ENCODE peak calls at places on chromosomes 7 and 10, in four cellular contexts. E, Q, L and G are unnamed samples.

GRCh38 chr10:88731296-88731695 is 25.2 kb downstream of the LIPK start:
- DNase-seq in E (peak), Q (no peak), L (no peak), G (no peak)

GRCh38 chr7:155145477-155146255 is 75.5 kb downstream of the HTR5A start:
- DNase-seq in E (no peak), Q (no peak), L (no peak), G (no peak)

GRCh38 chr10:45652511-45652910 is 20.1 kb downstream of the ZFAND4 start:
- DNase-seq in E (no peak), Q (no peak), L (no peak), G (no peak)

GRCh38 chr10:37478381-37478780 is 353.0 kb downstream of the ANKRD30A start:
- DNase-seq in E (no peak), Q (no peak), L (no peak), G (no peak)

GRCh38 chr10:31947144-31947926 is 18.7 kb upstream of the ARHGAP12 start:
- DNase-seq in E (no peak), Q (peak), L (no peak), G (no peak)

GRCh38 chr7:32879460-32879859 is 12.1 kb downstream of the KBTBD2 start:
- DNase-seq in E (no peak), Q (no peak), L (no peak), G (no peak)

GRCh38 chr10:50739618-50740350 is at the start of gene ASAH2B:
- DNase-seq in E (peak), Q (peak), L (peak), G (peak)

GRCh38 chr7:30842542-30843451 is 68.9 kb upstream of the AQP1 start:
- DNase-seq in E (no peak), Q (no peak), L (no peak), G (no peak)

GRCh38 chr10:77281719-77282118 is 355.9 kb downstream of the KCNMA1 start:
- DNase-seq in E (no peak), Q (no peak), L (no peak), G (no peak)

GRCh38 chr10:59036311-59037017 is 140.0 kb upstream of the PHYHIPL start:
- DNase-seq in E (no peak), Q (no peak), L (no peak), G (peak)

GRCh38 chr7:133510326-133511055 is 257.6 kb downstream of the EXOC4 start:
- DNase-seq in E (no peak), Q (no peak), L (no peak), G (no peak)

GRCh38 chr10:36621346-36621745 is 504.1 kb upstream of the ANKRD30A start:
- DNase-seq in E (no peak), Q (no peak), L (no peak), G (peak)

GRCh38 chr7:20021834-20022233 is 195.3 kb downstream of the MACC1 start:
- DNase-seq in E (no peak), Q (no peak), L (no peak), G (peak)

GRCh38 chr7:24932815-24933214 is 47.2 kb downstream of the OSBPL3 start:
- DNase-seq in E (no peak), Q (no peak), L (no peak), G (peak)

GRCh38 chr7:21454906-21455305 is 27.0 kb downstream of the SP4 start:
- DNase-seq in E (no peak), Q (no peak), L (no peak), G (no peak)

GRCh38 chr10:73408978-73409521 is 4.8 kb downstream of the ANXA7 start:
- DNase-seq in E (no peak), Q (no peak), L (no peak), G (no peak)

GRCh38 chr10:97071491-97071890 is 114.3 kb downstream of the SLIT1 start:
- DNase-seq in E (no peak), Q (no peak), L (no peak), G (no peak)

GRCh38 chr7:90828601-90829000 is 232.5 kb downstream of the CDK14 start:
- DNase-seq in E (no peak), Q (no peak), L (no peak), G (no peak)

GRCh38 chr7:107560898-107561516 is 2.7 kb downstream of the COG5 start:
- DNase-seq in E (no peak), Q (no peak), L (no peak), G (no peak)

GRCh38 chr10:133129854-133130495 is 30.0 kb upstream of the KNDC1 start:
- DNase-seq in E (no peak), Q (peak), L (no peak), G (no peak)

GRCh38 chr10:102773986-102774385 is 30.2 kb downstream of the WBP1L start:
- DNase-seq in E (no peak), Q (no peak), L (no peak), G (no peak)

GRCh38 chr7:50687575-50688261 is 95.0 kb downstream of the GRB10 start:
- DNase-seq in E (no peak), Q (no peak), L (no peak), G (no peak)

GRCh38 chr10:18699849-18700554 is 40.8 kb downstream of the ARL5B start:
- DNase-seq in E (no peak), Q (no peak), L (no peak), G (no peak)

GRCh38 chr7:106640368-106641141 is 20.4 kb downstream of the CCDC71L start:
- DNase-seq in E (no peak), Q (no peak), L (no peak), G (no peak)

GRCh38 chr10:109239371-109239770 is 683.9 kb downstream of the XPNPEP1 start:
- DNase-seq in E (no peak), Q (no peak), L (no peak), G (no peak)

GRCh38 chr7:98081351-98081750 is 25.3 kb upstream of the LMTK2 start:
- DNase-seq in E (no peak), Q (no peak), L (no peak), G (no peak)

GRCh38 chr10:80492875-80493413 is 38.8 kb downstream of the TSPAN14 start:
- DNase-seq in E (no peak), Q (no peak), L (no peak), G (no peak)
- H3K4me3 ChIP-seq in E (no peak), Q (no peak), L (no peak), G (no peak)

GRCh38 chr7:7972927-7973594 is 4.5 kb downstream of the GLCCI1 start:
- DNase-seq in E (no peak), Q (no peak), L (no peak), G (no peak)

GRCh38 chr7:7970113-7970619 is 1.6 kb downstream of the GLCCI1 start:
- DNase-seq in E (no peak), Q (no peak), L (no peak), G (no peak)

GRCh38 chr7:7970620-7971307 is 2.2 kb downstream of the GLCCI1 start:
- DNase-seq in E (no peak), Q (no peak), L (no peak), G (no peak)

GRCh38 chr7:7971308-7972040 is 2.9 kb downstream of the GLCCI1 start:
- DNase-seq in E (no peak), Q (no peak), L (no peak), G (no peak)

GRCh38 chr7:7972128-7972527 is 3.5 kb downstream of the GLCCI1 start:
- DNase-seq in E (no peak), Q (no peak), L (no peak), G (no peak)
- H3K4me3 ChIP-seq in E (peak), Q (no peak), L (peak), G (peak)

GRCh38 chr7:45000096-45001032 is at the start of gene CCM2:
- DNase-seq in E (peak), Q (peak), L (no peak), G (no peak)

GRCh38 chr7:44999245-45000095 is 531 bp upstream of the CCM2 start:
- DNase-seq in E (peak), Q (peak), L (peak), G (peak)

GRCh38 chr7:45001138-45001694 is 1.2 kb downstream of the CCM2 start:
- DNase-seq in E (no peak), Q (peak), L (no peak), G (no peak)

GRCh38 chr7:45003789-45004188 is 3.8 kb downstream of the CCM2 start:
- DNase-seq in E (no peak), Q (peak), L (no peak), G (no peak)

GRCh38 chr7:45001826-45002225 is 1.8 kb downstream of the CCM2 start:
- DNase-seq in E (no peak), Q (peak), L (no peak), G (no peak)
- H3K4me3 ChIP-seq in E (no peak), Q (no peak), L (peak), G (peak)

GRCh38 chr10:80461208-80462183 is 7.4 kb downstream of the TSPAN14 start:
- DNase-seq in E (no peak), Q (peak), L (no peak), G (no peak)

GRCh38 chr10:80462277-80462985 is 8.3 kb downstream of the TSPAN14 start:
- DNase-seq in E (no peak), Q (peak), L (no peak), G (no peak)

GRCh38 chr10:80458638-80459037 is 4.5 kb downstream of the TSPAN14 start:
- DNase-seq in E (no peak), Q (no peak), L (no peak), G (no peak)

GRCh38 chr10:80459047-80459865 is 5.1 kb downstream of the TSPAN14 start:
- DNase-seq in E (peak), Q (peak), L (no peak), G (no peak)

GRCh38 chr10:80460399-80461207 is 6.5 kb downstream of the TSPAN14 start:
- DNase-seq in E (peak), Q (peak), L (no peak), G (no peak)
- H3K4me3 ChIP-seq in E (peak), Q (no peak), L (no peak), G (peak)

GRCh38 chr7:64558323-64558705 is 4.6 kb downstream of the ZNF680 start:
- DNase-seq in E (no peak), Q (no peak), L (no peak), G (no peak)

GRCh38 chr7:64562246-64562620 is 638 bp downstream of the ZNF680 start:
- DNase-seq in E (no peak), Q (no peak), L (no peak), G (no peak)

GRCh38 chr7:64557601-64558322 is 5.1 kb downstream of the ZNF680 start:
- DNase-seq in E (no peak), Q (no peak), L (no peak), G (no peak)

GRCh38 chr7:64558781-64559180 is 4.1 kb downstream of the ZNF680 start:
- DNase-seq in E (no peak), Q (no peak), L (no peak), G (no peak)

GRCh38 chr7:64559206-64559605 is 3.7 kb downstream of the ZNF680 start:
- DNase-seq in E (no peak), Q (no peak), L (no peak), G (no peak)
- H3K4me3 ChIP-seq in E (no peak), Q (no peak), L (peak), G (no peak)

GRCh38 chr10:1360011-1360580 is 303.9 kb downstream of the WDR37 start:
- DNase-seq in E (no peak), Q (no peak), L (no peak), G (no peak)
- H3K4me3 ChIP-seq in E (no peak), Q (no peak), L (no peak), G (no peak)

GRCh38 chr10:75772153-75772887 is 340.9 kb downstream of the LRMDA start:
- DNase-seq in E (no peak), Q (no peak), L (no peak), G (no peak)
- H3K4me3 ChIP-seq in E (peak), Q (no peak), L (peak), G (peak)

GRCh38 chr10:71756441-71757191 is 16.7 kb downstream of the VSIR start:
- DNase-seq in E (no peak), Q (no peak), L (no peak), G (no peak)
- H3K4me3 ChIP-seq in E (no peak), Q (no peak), L (no peak), G (no peak)

GRCh38 chr10:110407301-110408170 is 90.2 kb upstream of the DUSP5 start:
- DNase-seq in E (no peak), Q (no peak), L (no peak), G (no peak)
- H3K4me3 ChIP-seq in E (no peak), Q (no peak), L (no peak), G (no peak)